ENCODE peak calls at places on chromosomes 13 and 19, in four cellular contexts. One of them, this sample, is unnamed.

GRCh38 chr13:58341318-58341717 is 709.8 kb downstream of the PCDH17 start:
- DNase-seq in effector memory CD8-positive, alpha-beta T cell: no peak
- DNase-seq in B cell: no peak
- DNase-seq in Calu3: no peak
- DNase-seq in this sample: no peak

GRCh38 chr13:111879719-111880118 is 187.2 kb upstream of the SOX1 start:
- DNase-seq in Calu3: no peak
- DNase-seq in effector memory CD8-positive, alpha-beta T cell: no peak
- DNase-seq in B cell: no peak
- DNase-seq in this sample: no peak

GRCh38 chr13:86510792-86511191 is 711.6 kb upstream of the SLITRK6 start:
- DNase-seq in effector memory CD8-positive, alpha-beta T cell: no peak
- DNase-seq in B cell: no peak
- DNase-seq in Calu3: no peak
- DNase-seq in this sample: no peak

GRCh38 chr13:51797664-51798488 is 6.1 kb downstream of the DHRS12 start:
- DNase-seq in B cell: peak
- DNase-seq in Calu3: peak
- DNase-seq in effector memory CD8-positive, alpha-beta T cell: peak
- DNase-seq in this sample: peak

GRCh38 chr19:18202759-18203407 is 959 bp downstream of the RAB3A start:
- DNase-seq in effector memory CD8-positive, alpha-beta T cell: no peak
- DNase-seq in Calu3: no peak
- DNase-seq in B cell: peak
- DNase-seq in this sample: no peak

GRCh38 chr19:21698215-21698614 is 69.2 kb downstream of the ZNF100 start:
- DNase-seq in B cell: no peak
- DNase-seq in effector memory CD8-positive, alpha-beta T cell: peak
- DNase-seq in Calu3: no peak
- DNase-seq in this sample: no peak

GRCh38 chr13:64723735-64724134 is 2506.4 kb downstream of the PCDH9 start:
- DNase-seq in B cell: no peak
- DNase-seq in Calu3: no peak
- DNase-seq in effector memory CD8-positive, alpha-beta T cell: no peak
- DNase-seq in this sample: no peak

GRCh38 chr13:50334944-50335343 is 319.7 kb downstream of the KCNRG start:
- DNase-seq in effector memory CD8-positive, alpha-beta T cell: no peak
- DNase-seq in B cell: no peak
- DNase-seq in Calu3: no peak
- DNase-seq in this sample: no peak

GRCh38 chr13:23608704-23609413 is 38.6 kb downstream of the TNFRSF19 start:
- DNase-seq in Calu3: peak
- DNase-seq in effector memory CD8-positive, alpha-beta T cell: no peak
- DNase-seq in B cell: no peak
- DNase-seq in this sample: no peak

GRCh38 chr13:51957377-51958216 is 53.7 kb downstream of the ATP7B start:
- DNase-seq in effector memory CD8-positive, alpha-beta T cell: no peak
- DNase-seq in Calu3: no peak
- DNase-seq in B cell: no peak
- DNase-seq in this sample: no peak

GRCh38 chr13:21674271-21675009 is 3.6 kb downstream of the FGF9 start:
- DNase-seq in effector memory CD8-positive, alpha-beta T cell: peak
- DNase-seq in Calu3: no peak
- DNase-seq in B cell: peak
- DNase-seq in this sample: peak

GRCh38 chr13:109243311-109243951 is 543.0 kb downstream of the IRS2 start:
- DNase-seq in B cell: no peak
- DNase-seq in effector memory CD8-positive, alpha-beta T cell: no peak
- DNase-seq in Calu3: peak
- DNase-seq in this sample: no peak

GRCh38 chr19:53982056-53982455 is 9.4 kb upstream of the CACNG6 start:
- DNase-seq in effector memory CD8-positive, alpha-beta T cell: no peak
- DNase-seq in B cell: peak
- DNase-seq in Calu3: peak
- DNase-seq in this sample: no peak

GRCh38 chr19:10230155-10230903 is 802 bp downstream of the S1PR2 start:
- DNase-seq in Calu3: peak
- DNase-seq in effector memory CD8-positive, alpha-beta T cell: peak
- DNase-seq in B cell: peak
- DNase-seq in this sample: peak

GRCh38 chr13:41995946-41996345 is 35.0 kb upstream of the VWA8 start:
- DNase-seq in B cell: no peak
- DNase-seq in Calu3: no peak
- DNase-seq in effector memory CD8-positive, alpha-beta T cell: no peak
- DNase-seq in this sample: no peak

GRCh38 chr19:35832054-35832453 is 19.4 kb upstream of the PRODH2 start:
- DNase-seq in B cell: no peak
- DNase-seq in Calu3: no peak
- DNase-seq in effector memory CD8-positive, alpha-beta T cell: no peak
- DNase-seq in this sample: no peak

GRCh38 chr13:80547341-80547740 is 206.4 kb upstream of the SPRY2 start:
- DNase-seq in effector memory CD8-positive, alpha-beta T cell: no peak
- DNase-seq in Calu3: no peak
- DNase-seq in B cell: no peak
- DNase-seq in this sample: no peak

GRCh38 chr13:101283782-101284181 is 132.5 kb downstream of the NALCN start:
- DNase-seq in effector memory CD8-positive, alpha-beta T cell: no peak
- DNase-seq in Calu3: no peak
- DNase-seq in B cell: no peak
- DNase-seq in this sample: no peak

GRCh38 chr13:95258619-95259194 is 42.5 kb downstream of the ABCC4 start:
- DNase-seq in Calu3: peak
- DNase-seq in effector memory CD8-positive, alpha-beta T cell: no peak
- DNase-seq in B cell: no peak
- DNase-seq in this sample: no peak

GRCh38 chr13:46712524-46712923 is 84.4 kb downstream of the ESD start:
- DNase-seq in Calu3: no peak
- DNase-seq in effector memory CD8-positive, alpha-beta T cell: no peak
- DNase-seq in B cell: no peak
- DNase-seq in this sample: no peak

GRCh38 chr13:21973437-21974125 is 302.7 kb downstream of the FGF9 start:
- DNase-seq in B cell: no peak
- DNase-seq in Calu3: no peak
- DNase-seq in effector memory CD8-positive, alpha-beta T cell: no peak
- DNase-seq in this sample: no peak

GRCh38 chr13:76012091-76012721 is 376.1 kb downstream of the LMO7 start:
- DNase-seq in effector memory CD8-positive, alpha-beta T cell: no peak
- DNase-seq in Calu3: no peak
- DNase-seq in B cell: no peak
- DNase-seq in this sample: no peak

GRCh38 chr13:20392530-20392929 is 133.1 kb downstream of the CRYL1 start:
- DNase-seq in B cell: no peak
- DNase-seq in Calu3: no peak
- DNase-seq in effector memory CD8-positive, alpha-beta T cell: no peak
- DNase-seq in this sample: no peak

GRCh38 chr13:103386341-103386740 is 320.1 kb upstream of the SLC10A2 start:
- DNase-seq in B cell: no peak
- DNase-seq in effector memory CD8-positive, alpha-beta T cell: no peak
- DNase-seq in Calu3: no peak
- DNase-seq in this sample: no peak

GRCh38 chr19:16121141-16121540 is 9.5 kb downstream of the RAB8A start:
- DNase-seq in effector memory CD8-positive, alpha-beta T cell: no peak
- DNase-seq in B cell: no peak
- DNase-seq in Calu3: no peak
- DNase-seq in this sample: no peak

This sample was measured in activated gamma-delta T cell treated with Interleukin-2 at 50 U/mL for 16 hours.